ENCODE peak calls at places on chromosomes 6 and 20, in eight cellular contexts. K, E, S, N, L, U, I and P are unnamed samples.

GRCh38 chr20:4267242-4267641 is 251.9 kb upstream of the RNF24 start:
- DNase-seq in K (no peak), E (no peak), S (no peak), N (no peak), L (no peak), U (no peak), I (no peak), P (no peak)

GRCh38 chr20:21796059-21796458 is 90.6 kb downstream of the PAX1 start:
- DNase-seq in K (no peak), E (peak; percentile 32), S (no peak), N (no peak), L (no peak), U (no peak), I (no peak), P (no peak)

GRCh38 chr6:112332274-112332673 is 14.9 kb upstream of the RFPL4B start:
- DNase-seq in K (no peak), E (no peak), S (no peak), N (no peak), L (no peak), U (no peak), I (no peak), P (no peak)

GRCh38 chr6:44603044-44603686 is 215.7 kb downstream of the CDC5L start:
- DNase-seq in K (no peak), E (no peak), S (no peak), N (no peak), L (no peak), U (no peak), I (no peak), P (no peak)

GRCh38 chr20:23187759-23188158 is 101.6 kb upstream of the CD93 start:
- DNase-seq in K (no peak), E (no peak), S (no peak), N (no peak), L (no peak), U (no peak), I (no peak), P (no peak)

GRCh38 chr6:139124887-139125672 is 9.8 kb upstream of the HECA start:
- DNase-seq in K (peak; percentile 9), E (peak; percentile 61), S (peak; percentile 26), N (peak; percentile 32), L (peak; percentile 70), U (no peak), I (peak; percentile 54), P (peak; percentile 39)

GRCh38 chr20:54565255-54565654 is 89.9 kb downstream of the DOK5 start:
- DNase-seq in K (no peak), E (no peak), S (no peak), N (no peak), L (no peak), U (no peak), I (no peak), P (no peak)

GRCh38 chr6:31659649-31660223 is 842 bp downstream of the C6orf47 start:
- DNase-seq in K (no peak), E (no peak), S (peak; percentile 22), N (no peak), L (no peak), U (no peak), I (no peak), P (no peak)

GRCh38 chr20:11432407-11432806 is 485.3 kb upstream of the BTBD3 start:
- DNase-seq in K (no peak), E (no peak), S (no peak), N (no peak), L (no peak), U (no peak), I (no peak), P (no peak)

GRCh38 chr6:107616776-107617175 is 126.9 kb downstream of the SOBP start:
- DNase-seq in K (no peak), E (no peak), S (no peak), N (no peak), L (no peak), U (no peak), I (no peak), P (peak; percentile 64)

GRCh38 chr6:167735498-167736201 is 91.1 kb upstream of the AFDN start:
- DNase-seq in K (no peak), E (peak; percentile 41), S (no peak), N (no peak), L (no peak), U (no peak), I (no peak), P (no peak)

GRCh38 chr6:22411408-22412105 is 114.7 kb upstream of the PRL start:
- DNase-seq in K (no peak), E (no peak), S (no peak), N (no peak), L (no peak), U (no peak), I (no peak), P (peak; percentile 42)

GRCh38 chr6:116070990-116071389 is 10.3 kb upstream of the FRK start:
- DNase-seq in K (no peak), E (peak; percentile 70), S (no peak), N (no peak), L (no peak), U (no peak), I (no peak), P (no peak)

GRCh38 chr20:370151-370600 is 10.4 kb upstream of the TRIB3 start:
- DNase-seq in K (no peak), E (peak; percentile 95), S (peak; percentile 26), N (no peak), L (no peak), U (no peak), I (no peak), P (no peak)

GRCh38 chr6:152636675-152637421 is at the start of gene SYNE1:
- DNase-seq in K (peak; percentile 15), E (no peak), S (no peak), N (no peak), L (no peak), U (no peak), I (no peak), P (peak; percentile 84)

GRCh38 chr20:9741996-9742395 is 96.9 kb downstream of the PAK5 start:
- DNase-seq in K (no peak), E (no peak), S (no peak), N (no peak), L (no peak), U (no peak), I (no peak), P (no peak)

GRCh38 chr6:55293116-55293515 is 34.2 kb upstream of the GFRAL start:
- DNase-seq in K (no peak), E (peak; percentile 23), S (no peak), N (peak; percentile 5), L (peak; percentile 18), U (no peak), I (no peak), P (no peak)

GRCh38 chr6:159646136-159646535 is 46.9 kb downstream of the SOD2 start:
- DNase-seq in K (no peak), E (no peak), S (no peak), N (no peak), L (no peak), U (no peak), I (no peak), P (no peak)

GRCh38 chr6:159645659-159646058 is 47.4 kb downstream of the SOD2 start:
- DNase-seq in K (no peak), E (no peak), S (no peak), N (no peak), L (no peak), U (no peak), I (no peak), P (no peak)

GRCh38 chr6:159640722-159641482 is 52.1 kb downstream of the SOD2 start:
- DNase-seq in K (no peak), E (no peak), S (no peak), N (no peak), L (no peak), U (no peak), I (no peak), P (no peak)

GRCh38 chr6:159642995-159643394 is 50.0 kb downstream of the SOD2 start:
- DNase-seq in K (no peak), E (no peak), S (no peak), N (no peak), L (no peak), U (no peak), I (no peak), P (no peak)

DNA sequence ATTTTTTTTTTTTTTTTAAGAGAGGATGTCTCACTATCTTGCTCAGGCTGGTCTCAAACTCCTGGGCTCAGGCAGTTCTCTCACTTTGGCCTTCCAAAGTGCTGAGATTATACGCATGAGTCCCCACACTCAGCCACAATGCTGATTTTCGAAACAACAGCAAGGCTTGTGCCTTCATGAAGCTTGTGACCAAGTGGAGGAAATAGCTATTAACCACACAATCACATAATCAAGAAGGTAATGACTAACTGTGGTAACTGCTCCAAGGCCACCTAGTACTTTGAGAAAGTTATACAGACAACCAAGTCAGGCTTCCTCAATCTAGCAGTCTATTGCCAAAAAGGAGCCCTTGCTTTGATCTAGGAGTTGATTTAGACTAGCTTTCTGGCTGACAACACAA is 46.3 kb downstream of the SOD2 start:
- DNase-seq in K (no peak), E (no peak), S (no peak), N (no peak), L (no peak), U (no peak), I (peak; percentile 63), P (no peak)
- TF ChIP-seq MAX in K (no peak), E (no peak), S (no peak), N (no peak), L (no peak), U (no peak), I (no peak), P (no peak)

GRCh38 chr6:10313799-10314162 is 101.1 kb downstream of the TFAP2A start:
- DNase-seq in K (no peak), E (no peak), S (no peak), N (no peak), L (no peak), U (no peak), I (no peak), P (no peak)
- H3K4me1 ChIP-seq in K (peaks cover 18% of the 10 kb centered on the region), E (no peaks in the 10 kb centered on the region), S (no peaks in the 10 kb centered on the region), N (peaks cover 37% of the 10 kb centered on the region), L (peaks cover 5% of the 10 kb centered on the region), U (peaks cover 34% of the 10 kb centered on the region), I (no peaks in the 10 kb centered on the region), P (no peaks in the 10 kb centered on the region)

GRCh38 chr6:37513155-37513554 is 13.5 kb upstream of the CCDC167 start:
- DNase-seq in K (no peak), E (no peak), S (no peak), N (no peak), L (no peak), U (no peak), I (no peak), P (no peak)

GRCh38 chr6:37514840-37515239 is 15.1 kb upstream of the CCDC167 start:
- DNase-seq in K (no peak), E (no peak), S (no peak), N (no peak), L (no peak), U (no peak), I (no peak), P (no peak)

GRCh38 chr6:37513576-37513975 is 13.9 kb upstream of the CCDC167 start:
- DNase-seq in K (no peak), E (no peak), S (no peak), N (no peak), L (no peak), U (no peak), I (no peak), P (no peak)

GRCh38 chr6:37515712-37516075 is 16.0 kb upstream of the CCDC167 start:
- DNase-seq in K (no peak), E (no peak), S (no peak), N (no peak), L (no peak), U (no peak), I (no peak), P (peak; percentile 67)

GRCh38 chr6:37514377-37514776 is 14.7 kb upstream of the CCDC167 start:
- DNase-seq in K (no peak), E (no peak), S (no peak), N (no peak), L (no peak), U (no peak), I (no peak), P (no peak)
- H3K9me3 ChIP-seq in K (no peaks in the 10 kb centered on the region), E (no peaks in the 10 kb centered on the region), S (no peaks in the 10 kb centered on the region), N (no peaks in the 10 kb centered on the region), L (no peaks in the 10 kb centered on the region), U (no peaks in the 10 kb centered on the region), I (no peaks in the 10 kb centered on the region), P (no peaks in the 10 kb centered on the region)

GRCh38 chr6:26249709-26249958 is 115.4 kb upstream of the BTN3A2 start:
- DNase-seq in K (no peak), E (no peak), S (peak; percentile 72), N (no peak), L (no peak), U (no peak), I (peak; percentile 58), P (no peak)
- TF ChIP-seq MAX in K (no peak), E (no peak), S (no peak), N (no peak), L (no peak), U (no peak), I (no peak), P (no peak)